ENCODE peak calls at places on chromosome 2, in five cellular contexts. W, X, Q, Y and G are unnamed samples.

GRCh38 chr2:54666741-54667639 is 56.5 kb upstream of the EML6 start:
- DNase-seq in Y (no peak), X (no peak), Q (no peak), W (no peak), G (peak)

GRCh38 chr2:86000131-86000937 is 105.4 kb downstream of the POLR1A start:
- DNase-seq in W (no peak), X (no peak), Y (no peak), Q (no peak), G (no peak)

GRCh38 chr2:119732451-119733164 is 27.1 kb upstream of the PTPN4 start:
- DNase-seq in X (no peak), Y (no peak), W (no peak), Q (no peak), G (peak)

GRCh38 chr2:200040251-200040650 is 84.9 kb downstream of the MAIP1 start:
- DNase-seq in Y (no peak), Q (no peak), X (no peak), W (no peak), G (no peak)

GRCh38 chr2:57859755-57860154 is 186.9 kb upstream of the VRK2 start:
- DNase-seq in Q (no peak), W (no peak), X (no peak), Y (no peak), G (no peak)

GRCh38 chr2:209380278-209380677 is 43.6 kb upstream of the MAP2 start:
- DNase-seq in W (no peak), Y (peak), Q (no peak), X (no peak), G (no peak)

GRCh38 chr2:207884127-207884526 is 114.4 kb upstream of the FZD5 start:
- DNase-seq in W (no peak), Q (no peak), X (no peak), Y (no peak), G (no peak)

GRCh38 chr2:107412981-107413380 is 413.7 kb upstream of the RGPD4 start:
- DNase-seq in W (no peak), Y (no peak), X (no peak), Q (no peak), G (no peak)

GRCh38 chr2:112646102-112646719 is 472 bp downstream of the SLC20A1 start:
- DNase-seq in X (peak), Q (no peak), Y (peak), W (no peak), G (no peak)

GRCh38 chr2:43293744-43294695 is 67.6 kb upstream of the ZFP36L2 start:
- DNase-seq in Y (peak), W (no peak), X (no peak), Q (peak), G (no peak)

GRCh38 chr2:206824219-206824618 is 58.8 kb downstream of the FASTKD2 start:
- DNase-seq in Q (no peak), W (no peak), Y (no peak), X (no peak), G (no peak)

GRCh38 chr2:100137877-100138570 is 4.4 kb downstream of the AFF3 start:
- DNase-seq in W (no peak), Q (no peak), X (no peak), Y (no peak), G (no peak)

GRCh38 chr2:29014811-29015414 is 33.8 kb downstream of the TOGARAM2 start:
- DNase-seq in X (peak), Y (peak), W (no peak), Q (no peak), G (peak)

GRCh38 chr2:38266382-38267051 is 110.6 kb downstream of the ATL2 start:
- DNase-seq in Y (no peak), X (no peak), Q (no peak), W (no peak), G (no peak)

GRCh38 chr2:3728104-3729054 is 25.0 kb downstream of the DCDC2C start:
- DNase-seq in W (no peak), Y (peak), X (peak), Q (peak), G (no peak)

GRCh38 chr2:120914839-120915521 is 179.3 kb downstream of the GLI2 start:
- DNase-seq in X (peak), Y (no peak), W (peak), Q (peak), G (peak)

GRCh38 chr2:24233321-24233720 is 58.5 kb downstream of the FAM228A start:
- DNase-seq in Q (no peak), Y (no peak), W (no peak), X (no peak), G (no peak)

GRCh38 chr2:67993329-67993728 is 69.5 kb downstream of the C1D start:
- DNase-seq in X (no peak), Y (no peak), Q (no peak), W (no peak), G (no peak)

GRCh38 chr2:237244976-237245646 is 159.4 kb downstream of the COPS8 start:
- DNase-seq in W (no peak), X (no peak), Q (no peak), Y (no peak), G (no peak)

GRCh38 chr2:6372317-6372903 is 493.3 kb downstream of the CMPK2 start:
- DNase-seq in Q (peak), X (no peak), W (no peak), Y (no peak), G (no peak)

GRCh38 chr2:182854405-182855105 is 11.9 kb downstream of the FRZB start:
- DNase-seq in X (no peak), Y (no peak), W (no peak), Q (no peak), G (no peak)

GRCh38 chr2:235402444-235402843 is 91.4 kb upstream of the AGAP1 start:
- DNase-seq in X (no peak), Q (no peak), Y (no peak), W (no peak), G (no peak)

GRCh38 chr2:120605231-120605935 is 130.3 kb upstream of the GLI2 start:
- DNase-seq in X (no peak), Q (no peak), Y (no peak), W (no peak), G (peak)

GRCh38 chr2:199309973-199310372 is 147.8 kb downstream of the SATB2 start:
- DNase-seq in Q (no peak), X (no peak), W (no peak), Y (no peak), G (no peak)

GRCh38 chr2:187774551-187775071 is 220.4 kb upstream of the TFPI start:
- DNase-seq in W (no peak), Q (no peak), Y (no peak), X (no peak), G (no peak)

GRCh38 chr2:43184339-43184895 is 42.0 kb downstream of the ZFP36L2 start:
- DNase-seq in W (no peak), Q (peak), Y (no peak), X (no peak), G (no peak)

GRCh38 chr2:152427902-152428301 is 92.9 kb downstream of the FMNL2 start:
- DNase-seq in W (no peak), Y (no peak), Q (no peak), X (no peak), G (no peak)

GRCh38 chr2:183963609-183964008 is 634.7 kb upstream of the ZNF804A start:
- DNase-seq in W (no peak), Y (no peak), X (no peak), Q (no peak), G (no peak)

GRCh38 chr2:98634406-98635092 is 26.2 kb downstream of the UNC50 start:
- DNase-seq in W (no peak), Y (no peak), X (peak), Q (peak), G (no peak)
- TF ChIP-seq CTCF in W (no peak), Y (peak), X (no peak), Q (peak), G (no peak)

GRCh38 chr2:127810637-127811396 is at the start of gene WDR33:
- DNase-seq in W (peak), Q (peak), X (peak), Y (peak), G (peak)
- TF ChIP-seq CTCF in W (no peak), Q (no peak), X (no peak), Y (peak), G (peak)

DNA sequence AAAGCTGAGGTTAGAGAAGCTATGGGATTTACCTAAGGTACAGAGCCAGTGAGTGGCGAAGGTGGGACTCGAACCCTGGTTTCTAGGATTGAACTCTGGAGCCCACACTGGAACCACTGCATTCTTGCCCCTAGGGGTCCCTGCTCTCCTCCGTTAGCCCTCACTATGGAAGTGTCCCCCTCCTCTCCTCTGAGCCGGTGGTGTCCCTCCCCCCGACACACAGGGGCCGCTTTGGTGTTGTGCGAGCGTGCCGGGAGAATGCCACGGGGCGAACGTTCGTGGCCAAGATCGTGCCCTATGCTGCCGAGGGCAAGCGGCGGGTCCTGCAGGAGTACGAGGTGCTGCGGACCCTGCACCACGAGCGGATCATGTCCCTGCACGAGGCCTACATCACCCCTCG is 8.5 kb upstream of the GMPPA start:
- DNase-seq in X (no peak), Q (no peak), Y (no peak), W (no peak), G (no peak)
- TF ChIP-seq CTCF in X (no peak), Q (no peak), Y (no peak), W (no peak), G (no peak)

GRCh38 chr2:218368621-218369153 is 12.0 kb downstream of the CATIP start:
- DNase-seq in W (no peak), X (peak), Q (no peak), Y (no peak), G (peak)

GRCh38 chr2:218366621-218367414 is 10.2 kb downstream of the CATIP start:
- DNase-seq in W (no peak), X (no peak), Y (no peak), Q (no peak), G (no peak)

GRCh38 chr2:218368150-218368528 is 11.5 kb downstream of the CATIP start:
- DNase-seq in X (no peak), Q (no peak), Y (no peak), W (no peak), G (no peak)

GRCh38 chr2:218369374-218369773 is 12.7 kb upstream of the SLC11A1 start:
- DNase-seq in Q (no peak), W (no peak), X (no peak), Y (no peak), G (peak)

DNA sequence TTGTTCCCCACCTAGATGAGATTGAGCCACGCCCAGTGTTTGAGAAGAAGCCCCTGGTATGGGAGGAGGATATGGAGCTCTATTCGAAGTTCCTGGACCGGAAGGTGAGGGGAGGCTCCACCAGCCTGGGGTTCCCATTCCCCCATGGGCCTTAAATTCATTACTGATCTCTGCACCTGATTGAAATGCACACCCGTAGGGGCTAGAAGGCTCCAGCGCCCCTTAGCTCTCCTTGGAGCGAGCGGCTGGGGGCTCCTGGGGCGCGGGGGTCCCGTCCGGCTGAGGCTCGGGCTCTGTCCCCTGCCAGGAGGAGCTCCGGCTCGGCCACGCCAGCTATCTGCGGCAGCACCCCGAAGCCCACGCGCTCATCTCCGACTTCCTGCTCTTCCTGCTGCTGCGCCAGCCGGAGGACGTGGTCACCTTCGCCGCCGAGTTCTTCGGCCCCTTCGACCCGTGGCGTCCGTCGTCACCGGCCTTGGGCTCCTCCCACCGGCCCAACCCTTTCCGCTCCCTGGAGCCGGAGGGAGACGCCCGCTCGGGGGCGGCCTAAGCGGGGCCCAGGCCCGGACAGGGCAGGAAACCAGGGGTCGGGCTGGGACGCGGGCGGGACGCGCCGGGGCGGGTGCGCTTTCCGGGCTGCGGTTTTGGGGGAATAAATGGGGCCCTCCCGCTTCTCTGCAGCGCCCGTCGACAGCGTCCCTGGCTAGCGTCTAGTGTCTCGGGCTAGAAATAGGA is 10.9 kb downstream of the CATIP start:
- DNase-seq in W (no peak), Y (peak), Q (peak), X (peak), G (peak)
- TF ChIP-seq CTCF in W (no peak), Y (no peak), Q (no peak), X (no peak), G (no peak)

GRCh38 chr2:27306657-27307544 is 1.3 kb downstream of the UCN start:
- DNase-seq in X (no peak), Y (peak), Q (no peak), W (peak), G (no peak)
- TF ChIP-seq CTCF in X (no peak), Y (peak), Q (no peak), W (no peak), G (no peak)

DNA sequence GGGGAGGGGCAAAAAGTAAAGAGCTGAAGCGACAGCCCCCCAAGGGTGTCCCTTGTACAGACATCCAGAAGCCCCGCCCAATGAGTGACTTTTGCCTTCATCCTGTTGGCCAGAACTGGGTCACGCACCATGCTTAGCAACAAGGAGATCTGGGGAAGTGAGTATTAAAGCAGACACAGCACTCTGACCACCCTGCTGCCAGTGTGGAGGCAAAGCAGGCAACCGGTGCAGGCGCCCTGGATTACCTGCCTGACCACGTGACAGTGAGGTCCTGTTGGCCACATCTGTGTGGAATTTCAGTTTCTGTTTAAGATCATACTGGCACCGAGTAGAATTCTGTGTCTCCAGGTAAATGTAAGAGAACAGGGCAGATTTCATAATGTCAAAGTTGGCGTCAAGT is 21.6 kb upstream of the BIN1 start:
- DNase-seq in X (no peak), Y (peak), W (no peak), Q (no peak), G (peak)
- TF ChIP-seq CTCF in X (no peak), Y (no peak), W (no peak), Q (no peak), G (no peak)

GRCh38 chr2:216339456-216340279 is 32.6 kb downstream of the MARCHF4 start:
- DNase-seq in Q (peak), Y (no peak), X (no peak), W (no peak), G (peak)
- TF ChIP-seq CTCF in Q (no peak), Y (no peak), X (no peak), W (no peak), G (no peak)

GRCh38 chr2:197620113-197620512 is 55.3 kb downstream of the RFTN2 start:
- DNase-seq in Q (no peak), X (no peak), Y (no peak), W (no peak), G (no peak)

GRCh38 chr2:197613509-197613987 is 61.8 kb downstream of the RFTN2 start:
- DNase-seq in Q (peak), W (no peak), X (no peak), Y (no peak), G (no peak)

GRCh38 chr2:197614532-197614931 is 60.9 kb downstream of the RFTN2 start:
- DNase-seq in X (no peak), Q (no peak), W (no peak), Y (no peak), G (no peak)

DNA sequence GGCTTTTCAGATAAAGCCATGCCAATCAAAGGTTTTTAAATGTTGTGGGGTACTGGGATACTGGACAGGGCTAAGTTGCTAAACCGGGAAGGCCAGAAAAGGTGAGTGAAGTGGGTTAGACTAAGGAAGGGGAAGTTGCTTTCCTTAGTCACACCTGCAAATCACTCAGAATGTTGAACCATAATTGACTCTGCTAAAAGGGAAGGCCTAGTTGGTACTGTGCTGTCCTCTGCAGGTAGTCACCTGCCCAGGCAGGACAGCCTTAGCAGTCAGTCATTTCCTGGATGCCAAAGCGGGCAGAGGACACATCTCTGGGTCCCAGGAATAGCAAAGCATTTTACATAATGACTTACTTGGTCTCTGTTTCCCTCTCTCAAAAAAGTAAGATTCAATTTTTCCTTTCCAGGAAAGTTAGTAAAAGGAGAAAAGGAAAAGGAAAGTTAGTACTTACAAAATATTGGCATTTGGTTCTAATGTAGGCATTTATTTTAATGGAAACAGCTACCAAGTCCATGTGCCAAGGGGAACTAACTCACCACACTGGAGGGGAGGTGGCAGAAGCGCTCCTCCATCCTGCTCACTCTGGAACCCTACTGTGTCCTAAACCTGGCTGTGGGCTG is 60.2 kb downstream of the RFTN2 start:
- DNase-seq in X (no peak), Y (no peak), W (no peak), Q (peak), G (no peak)
- TF ChIP-seq CTCF in X (no peak), Y (peak), W (peak), Q (no peak), G (no peak)

GRCh38 chr2:102251849-102252203 is 59.5 kb upstream of the IL1RL1 start:
- DNase-seq in Y (no peak), Q (no peak), W (no peak), X (no peak), G (no peak)
- TF ChIP-seq CTCF in Y (no peak), Q (no peak), W (no peak), X (no peak), G (no peak)